ENCODE peak calls at places on chromosomes 16 and 17, in seven cellular contexts. One of them, this sample, is unnamed.

GRCh38 chr17:4678448-4679026 is 25.4 kb downstream of the PELP1 start:
- DNase-seq in Daoy: peak
- DNase-seq in heart right ventricle: no peak
- DNase-seq in AG09319: peak
- DNase-seq in kidney tubule cell: peak
- DNase-seq in sciatic nerve: no peak
- DNase-seq in activated gamma-delta T cell: no peak
- DNase-seq in this sample: no peak

GRCh38 chr16:23597003-23597756 is 1.1 kb upstream of the NDUFAB1 start:
- DNase-seq in Daoy: peak
- DNase-seq in AG09319: no peak
- DNase-seq in heart right ventricle: peak
- DNase-seq in kidney tubule cell: peak
- DNase-seq in activated gamma-delta T cell: no peak
- DNase-seq in sciatic nerve: no peak
- DNase-seq in this sample: no peak

GRCh38 chr17:6756425-6757012 is 673 bp downstream of the XAF1 start:
- DNase-seq in heart right ventricle: no peak
- DNase-seq in AG09319: no peak
- DNase-seq in Daoy: no peak
- DNase-seq in activated gamma-delta T cell: no peak
- DNase-seq in kidney tubule cell: no peak
- DNase-seq in sciatic nerve: no peak
- DNase-seq in this sample: peak

GRCh38 chr17:43669971-43670644 is 8.4 kb upstream of the MEOX1 start:
- DNase-seq in AG09319: no peak
- DNase-seq in sciatic nerve: no peak
- DNase-seq in activated gamma-delta T cell: no peak
- DNase-seq in Daoy: peak
- DNase-seq in kidney tubule cell: peak
- DNase-seq in heart right ventricle: no peak
- DNase-seq in this sample: peak

GRCh38 chr16:56776562-56776961 is 46.6 kb downstream of the NUP93 start:
- DNase-seq in activated gamma-delta T cell: no peak
- DNase-seq in sciatic nerve: no peak
- DNase-seq in heart right ventricle: no peak
- DNase-seq in kidney tubule cell: peak
- DNase-seq in Daoy: no peak
- DNase-seq in AG09319: no peak
- DNase-seq in this sample: peak

GRCh38 chr17:72536788-72537187 is 416.0 kb downstream of the SOX9 start:
- DNase-seq in sciatic nerve: no peak
- DNase-seq in kidney tubule cell: no peak
- DNase-seq in Daoy: no peak
- DNase-seq in heart right ventricle: no peak
- DNase-seq in activated gamma-delta T cell: no peak
- DNase-seq in AG09319: no peak
- DNase-seq in this sample: no peak

GRCh38 chr16:56279132-56279531 is 87.8 kb downstream of the GNAO1 start:
- DNase-seq in kidney tubule cell: no peak
- DNase-seq in heart right ventricle: no peak
- DNase-seq in Daoy: no peak
- DNase-seq in activated gamma-delta T cell: no peak
- DNase-seq in sciatic nerve: no peak
- DNase-seq in AG09319: no peak
- DNase-seq in this sample: peak

GRCh38 chr16:77171750-77172635 is 19.0 kb upstream of the MON1B start:
- DNase-seq in activated gamma-delta T cell: no peak
- DNase-seq in kidney tubule cell: peak
- DNase-seq in AG09319: peak
- DNase-seq in Daoy: peak
- DNase-seq in heart right ventricle: peak
- DNase-seq in sciatic nerve: no peak
- DNase-seq in this sample: no peak

GRCh38 chr16:86222965-86223551 is 287.3 kb upstream of the FOXF1 start:
- DNase-seq in kidney tubule cell: no peak
- DNase-seq in heart right ventricle: no peak
- DNase-seq in sciatic nerve: no peak
- DNase-seq in activated gamma-delta T cell: no peak
- DNase-seq in Daoy: peak
- DNase-seq in AG09319: peak
- DNase-seq in this sample: no peak

GRCh38 chr17:37097162-37097561 is 148.4 kb downstream of the AATF start:
- DNase-seq in AG09319: no peak
- DNase-seq in activated gamma-delta T cell: no peak
- DNase-seq in Daoy: no peak
- DNase-seq in sciatic nerve: no peak
- DNase-seq in kidney tubule cell: no peak
- DNase-seq in heart right ventricle: no peak
- DNase-seq in this sample: no peak

GRCh38 chr17:59753522-59754467 is 46.3 kb downstream of the VMP1 start:
- DNase-seq in sciatic nerve: no peak
- DNase-seq in heart right ventricle: peak
- DNase-seq in kidney tubule cell: peak
- DNase-seq in activated gamma-delta T cell: no peak
- DNase-seq in AG09319: peak
- DNase-seq in Daoy: peak
- DNase-seq in this sample: no peak

GRCh38 chr16:50301626-50302471 is 35.5 kb downstream of the ADCY7 start:
- DNase-seq in kidney tubule cell: peak
- DNase-seq in AG09319: no peak
- DNase-seq in heart right ventricle: no peak
- DNase-seq in activated gamma-delta T cell: no peak
- DNase-seq in sciatic nerve: peak
- DNase-seq in Daoy: peak
- DNase-seq in this sample: peak

GRCh38 chr17:37177234-37177633 is 198.6 kb upstream of the C17orf78 start:
- DNase-seq in heart right ventricle: no peak
- DNase-seq in AG09319: no peak
- DNase-seq in sciatic nerve: no peak
- DNase-seq in kidney tubule cell: no peak
- DNase-seq in Daoy: no peak
- DNase-seq in activated gamma-delta T cell: no peak
- DNase-seq in this sample: no peak

GRCh38 chr17:9072626-9073339 is 51.5 kb downstream of the NTN1 start:
- DNase-seq in kidney tubule cell: no peak
- DNase-seq in Daoy: peak
- DNase-seq in AG09319: no peak
- DNase-seq in sciatic nerve: peak
- DNase-seq in heart right ventricle: peak
- DNase-seq in activated gamma-delta T cell: no peak
- DNase-seq in this sample: no peak

GRCh38 chr17:80888276-80889160 is 103.1 kb upstream of the CHMP6 start:
- DNase-seq in kidney tubule cell: no peak
- DNase-seq in activated gamma-delta T cell: no peak
- DNase-seq in heart right ventricle: no peak
- DNase-seq in AG09319: no peak
- DNase-seq in Daoy: no peak
- DNase-seq in sciatic nerve: peak
- DNase-seq in this sample: no peak

GRCh38 chr17:50316016-50316587 is 29.8 kb upstream of the XYLT2 start:
- DNase-seq in Daoy: no peak
- DNase-seq in AG09319: no peak
- DNase-seq in kidney tubule cell: no peak
- DNase-seq in heart right ventricle: no peak
- DNase-seq in sciatic nerve: no peak
- DNase-seq in activated gamma-delta T cell: no peak
- DNase-seq in this sample: no peak

GRCh38 chr17:65173284-65173793 is 36.2 kb downstream of the RGS9 start:
- DNase-seq in kidney tubule cell: peak
- DNase-seq in Daoy: peak
- DNase-seq in sciatic nerve: no peak
- DNase-seq in heart right ventricle: peak
- DNase-seq in AG09319: no peak
- DNase-seq in activated gamma-delta T cell: peak
- DNase-seq in this sample: peak

GRCh38 chr16:87951550-87952538 is 610 bp downstream of the BANP start:
- DNase-seq in sciatic nerve: peak
- DNase-seq in activated gamma-delta T cell: no peak
- DNase-seq in Daoy: no peak
- DNase-seq in AG09319: no peak
- DNase-seq in kidney tubule cell: peak
- DNase-seq in heart right ventricle: no peak
- DNase-seq in this sample: no peak

GRCh38 chr17:7293131-7293557 is 1.3 kb downstream of the YBX2 start:
- DNase-seq in heart right ventricle: no peak
- DNase-seq in sciatic nerve: no peak
- DNase-seq in Daoy: peak
- DNase-seq in AG09319: no peak
- DNase-seq in activated gamma-delta T cell: no peak
- DNase-seq in kidney tubule cell: peak
- DNase-seq in this sample: no peak

GRCh38 chr16:1287982-1288670 is 21.3 kb upstream of the UBE2I start:
- DNase-seq in AG09319: no peak
- DNase-seq in activated gamma-delta T cell: no peak
- DNase-seq in Daoy: no peak
- DNase-seq in sciatic nerve: no peak
- DNase-seq in kidney tubule cell: peak
- DNase-seq in heart right ventricle: no peak
- DNase-seq in this sample: peak

GRCh38 chr16:68915561-68915960 is 72.2 kb downstream of the TANGO6 start:
- DNase-seq in kidney tubule cell: no peak
- DNase-seq in heart right ventricle: no peak
- DNase-seq in AG09319: no peak
- DNase-seq in activated gamma-delta T cell: no peak
- DNase-seq in Daoy: no peak
- DNase-seq in sciatic nerve: no peak
- DNase-seq in this sample: no peak

GRCh38 chr16:15542261-15542660 is 100.7 kb downstream of the MARF1 start:
- DNase-seq in kidney tubule cell: no peak
- DNase-seq in activated gamma-delta T cell: no peak
- DNase-seq in AG09319: no peak
- DNase-seq in Daoy: no peak
- DNase-seq in sciatic nerve: no peak
- DNase-seq in heart right ventricle: no peak
- DNase-seq in this sample: no peak